ENCODE peak calls at places on chromosomes 7 and 10, in ten cellular contexts. One of them, this sample, is unnamed.

GRCh38 chr10:59831658-59832503 is 74.5 kb downstream of the CCDC6 start:
- DNase-seq in heart right ventricle: no peak
- DNase-seq in BE2C: no peak
- DNase-seq in choroid plexus epithelial cell: no peak
- DNase-seq in A549: no peak
- DNase-seq in endodermal cell: no peak
- DNase-seq in upper lobe of right lung: no peak
- DNase-seq in tibial artery: no peak
- DNase-seq in tibial nerve: no peak
- DNase-seq in fibroblast of mammary gland: no peak
- DNase-seq in this sample: no peak

GRCh38 chr7:82230826-82231581 is 212.6 kb downstream of the CACNA2D1 start:
- DNase-seq in heart right ventricle: no peak
- DNase-seq in BE2C: no peak
- DNase-seq in choroid plexus epithelial cell: no peak
- DNase-seq in A549: no peak
- DNase-seq in endodermal cell: peak; percentile 44
- DNase-seq in upper lobe of right lung: no peak
- DNase-seq in tibial artery: no peak
- DNase-seq in tibial nerve: no peak
- DNase-seq in fibroblast of mammary gland: no peak
- DNase-seq in this sample: no peak

GRCh38 chr10:113216068-113216467 is 266.0 kb downstream of the TCF7L2 start:
- DNase-seq in heart right ventricle: no peak
- DNase-seq in BE2C: no peak
- DNase-seq in choroid plexus epithelial cell: no peak
- DNase-seq in A549: no peak
- DNase-seq in endodermal cell: no peak
- DNase-seq in upper lobe of right lung: no peak
- DNase-seq in tibial artery: no peak
- DNase-seq in tibial nerve: no peak
- DNase-seq in fibroblast of mammary gland: no peak
- DNase-seq in this sample: peak; percentile 8

GRCh38 chr7:55538538-55538937 is 33.8 kb downstream of the VOPP1 start:
- DNase-seq in heart right ventricle: no peak
- DNase-seq in BE2C: no peak
- DNase-seq in choroid plexus epithelial cell: peak; percentile 95
- DNase-seq in A549: no peak
- DNase-seq in endodermal cell: no peak
- DNase-seq in upper lobe of right lung: no peak
- DNase-seq in tibial artery: no peak
- DNase-seq in tibial nerve: no peak
- DNase-seq in fibroblast of mammary gland: peak; percentile 96
- DNase-seq in this sample: peak; percentile 95

GRCh38 chr7:101817930-101818698 is 688 bp downstream of the CUX1 start:
- DNase-seq in heart right ventricle: no peak
- DNase-seq in BE2C: no peak
- DNase-seq in choroid plexus epithelial cell: peak; percentile 69
- DNase-seq in A549: no peak
- DNase-seq in endodermal cell: no peak
- DNase-seq in upper lobe of right lung: no peak
- DNase-seq in tibial artery: no peak
- DNase-seq in tibial nerve: no peak
- DNase-seq in fibroblast of mammary gland: no peak
- DNase-seq in this sample: peak; percentile 33

GRCh38 chr10:1166828-1167275 is 110.7 kb downstream of the WDR37 start:
- DNase-seq in heart right ventricle: no peak
- DNase-seq in BE2C: no peak
- DNase-seq in choroid plexus epithelial cell: no peak
- DNase-seq in A549: no peak
- DNase-seq in endodermal cell: peak; percentile 25
- DNase-seq in upper lobe of right lung: peak; percentile 42
- DNase-seq in tibial artery: peak; percentile 56
- DNase-seq in tibial nerve: no peak
- DNase-seq in fibroblast of mammary gland: no peak
- DNase-seq in this sample: no peak

GRCh38 chr10:22554481-22555182 is 159.7 kb downstream of the PIP4K2A start:
- DNase-seq in heart right ventricle: peak; percentile 61
- DNase-seq in BE2C: peak; percentile 57
- DNase-seq in choroid plexus epithelial cell: peak; percentile 91
- DNase-seq in A549: no peak
- DNase-seq in endodermal cell: no peak
- DNase-seq in upper lobe of right lung: peak; percentile 78
- DNase-seq in tibial artery: peak; percentile 85
- DNase-seq in tibial nerve: peak; percentile 46
- DNase-seq in fibroblast of mammary gland: peak; percentile 88
- DNase-seq in this sample: peak; percentile 76

GRCh38 chr10:128220011-128220410 is 93.8 kb upstream of the MKI67 start:
- DNase-seq in heart right ventricle: no peak
- DNase-seq in BE2C: no peak
- DNase-seq in choroid plexus epithelial cell: no peak
- DNase-seq in A549: no peak
- DNase-seq in endodermal cell: no peak
- DNase-seq in upper lobe of right lung: no peak
- DNase-seq in tibial artery: no peak
- DNase-seq in tibial nerve: no peak
- DNase-seq in fibroblast of mammary gland: no peak
- DNase-seq in this sample: no peak

GRCh38 chr7:144455040-144455404 is 51.5 kb upstream of the NOBOX start:
- DNase-seq in heart right ventricle: no peak
- DNase-seq in BE2C: no peak
- DNase-seq in choroid plexus epithelial cell: no peak
- DNase-seq in A549: no peak
- DNase-seq in endodermal cell: no peak
- DNase-seq in upper lobe of right lung: no peak
- DNase-seq in tibial artery: no peak
- DNase-seq in tibial nerve: no peak
- DNase-seq in fibroblast of mammary gland: no peak
- DNase-seq in this sample: no peak

GRCh38 chr10:6202098-6202683 is 541 bp upstream of the PFKFB3 start:
- DNase-seq in heart right ventricle: peak; percentile 21
- DNase-seq in BE2C: no peak
- DNase-seq in choroid plexus epithelial cell: no peak
- DNase-seq in A549: no peak
- DNase-seq in endodermal cell: no peak
- DNase-seq in upper lobe of right lung: peak; percentile 72
- DNase-seq in tibial artery: peak; percentile 77
- DNase-seq in tibial nerve: no peak
- DNase-seq in fibroblast of mammary gland: no peak
- DNase-seq in this sample: no peak

GRCh38 chr10:6204063-6204340 is 1.3 kb downstream of the PFKFB3 start:
- DNase-seq in heart right ventricle: no peak
- DNase-seq in BE2C: peak; percentile 35
- DNase-seq in choroid plexus epithelial cell: no peak
- DNase-seq in A549: no peak
- DNase-seq in endodermal cell: peak; percentile 79
- DNase-seq in upper lobe of right lung: peak; percentile 88
- DNase-seq in tibial artery: peak; percentile 79
- DNase-seq in tibial nerve: no peak
- DNase-seq in fibroblast of mammary gland: no peak
- DNase-seq in this sample: no peak

GRCh38 chr10:6202684-6203330 is at the start of gene PFKFB3:
- DNase-seq in heart right ventricle: peak; percentile 95
- DNase-seq in BE2C: peak; percentile 93
- DNase-seq in choroid plexus epithelial cell: peak; percentile 97
- DNase-seq in A549: peak; percentile 91
- DNase-seq in endodermal cell: peak; percentile 99
- DNase-seq in upper lobe of right lung: peak; percentile 98
- DNase-seq in tibial artery: peak; percentile 97
- DNase-seq in tibial nerve: peak; percentile 92
- DNase-seq in fibroblast of mammary gland: peak; percentile 89
- DNase-seq in this sample: peak; percentile 96

GRCh38 chr10:6204341-6205191 is 1.8 kb downstream of the PFKFB3 start:
- DNase-seq in heart right ventricle: peak; percentile 59
- DNase-seq in BE2C: no peak
- DNase-seq in choroid plexus epithelial cell: peak; percentile 75
- DNase-seq in A549: no peak
- DNase-seq in endodermal cell: peak; percentile 66
- DNase-seq in upper lobe of right lung: peak; percentile 88
- DNase-seq in tibial artery: peak; percentile 90
- DNase-seq in tibial nerve: no peak
- DNase-seq in fibroblast of mammary gland: peak; percentile 85
- DNase-seq in this sample: peak; percentile 79

GRCh38 chr10:6203331-6204062 is 765 bp downstream of the PFKFB3 start:
- DNase-seq in heart right ventricle: peak; percentile 46
- DNase-seq in BE2C: peak; percentile 65
- DNase-seq in choroid plexus epithelial cell: peak; percentile 67
- DNase-seq in A549: peak; percentile 55
- DNase-seq in endodermal cell: peak; percentile 88
- DNase-seq in upper lobe of right lung: peak; percentile 84
- DNase-seq in tibial artery: peak; percentile 76
- DNase-seq in tibial nerve: no peak
- DNase-seq in fibroblast of mammary gland: peak; percentile 38
- DNase-seq in this sample: peak; percentile 61
- TF ChIP-seq CTCF in heart right ventricle: peak; percentile 29
- TF ChIP-seq CTCF in BE2C: no peak
- TF ChIP-seq CTCF in choroid plexus epithelial cell: no peak
- TF ChIP-seq CTCF in A549: peak; percentile 67
- TF ChIP-seq CTCF in endodermal cell: peak; percentile 59
- TF ChIP-seq CTCF in upper lobe of right lung: no peak
- TF ChIP-seq CTCF in tibial artery: peak; percentile 62
- TF ChIP-seq CTCF in tibial nerve: peak; percentile 69
- TF ChIP-seq CTCF in fibroblast of mammary gland: no peak
- TF ChIP-seq CTCF in this sample: no peak

DNA sequence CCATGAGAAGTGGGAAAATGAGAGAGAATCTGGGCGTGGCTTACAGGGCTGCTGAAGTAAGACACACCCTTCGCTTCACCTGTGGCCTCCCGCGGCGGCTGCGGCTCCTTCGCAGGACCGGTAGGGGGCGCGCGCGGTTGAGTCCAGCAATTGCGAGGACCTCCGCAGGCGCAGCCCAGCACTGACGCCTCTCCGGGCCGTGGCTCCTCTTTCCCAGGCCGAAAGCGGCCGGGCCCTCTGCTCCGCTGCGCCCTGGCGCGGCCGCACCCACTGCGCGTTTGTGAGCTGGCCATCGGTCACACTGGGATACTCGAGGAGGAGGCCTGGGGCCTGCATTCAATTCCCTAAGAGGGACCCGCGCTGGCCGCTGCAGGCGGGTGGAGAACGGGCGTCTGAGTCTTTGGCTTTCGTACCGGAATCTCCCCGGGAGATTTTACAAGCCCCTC is at the start of gene LRRD1:
- DNase-seq in heart right ventricle: peak; percentile 80
- DNase-seq in BE2C: peak; percentile 87
- DNase-seq in choroid plexus epithelial cell: peak; percentile 87
- DNase-seq in A549: peak; percentile 65
- DNase-seq in endodermal cell: peak; percentile 99
- DNase-seq in upper lobe of right lung: peak; percentile 95
- DNase-seq in tibial artery: peak; percentile 88
- DNase-seq in tibial nerve: peak; percentile 89
- DNase-seq in fibroblast of mammary gland: peak; percentile 80
- DNase-seq in this sample: peak; percentile 81
- H3K4me3 ChIP-seq in heart right ventricle: peak within 1 kb of the TSS; percentile 62
- H3K4me3 ChIP-seq in BE2C: peak within 1 kb of the TSS; percentile 69
- H3K4me3 ChIP-seq in choroid plexus epithelial cell: peak within 1 kb of the TSS; percentile 67
- H3K4me3 ChIP-seq in A549: peak within 1 kb of the TSS; percentile 40
- H3K4me3 ChIP-seq in endodermal cell: peak within 1 kb of the TSS; percentile 58
- H3K4me3 ChIP-seq in upper lobe of right lung: peak within 1 kb of the TSS; percentile 64
- H3K4me3 ChIP-seq in tibial artery: peak within 1 kb of the TSS; percentile 63
- H3K4me3 ChIP-seq in tibial nerve: peak within 1 kb of the TSS; percentile 42
- H3K4me3 ChIP-seq in fibroblast of mammary gland: peak within 1 kb of the TSS; percentile 49
- H3K4me3 ChIP-seq in this sample: peak within 1 kb of the TSS; percentile 55

DNA sequence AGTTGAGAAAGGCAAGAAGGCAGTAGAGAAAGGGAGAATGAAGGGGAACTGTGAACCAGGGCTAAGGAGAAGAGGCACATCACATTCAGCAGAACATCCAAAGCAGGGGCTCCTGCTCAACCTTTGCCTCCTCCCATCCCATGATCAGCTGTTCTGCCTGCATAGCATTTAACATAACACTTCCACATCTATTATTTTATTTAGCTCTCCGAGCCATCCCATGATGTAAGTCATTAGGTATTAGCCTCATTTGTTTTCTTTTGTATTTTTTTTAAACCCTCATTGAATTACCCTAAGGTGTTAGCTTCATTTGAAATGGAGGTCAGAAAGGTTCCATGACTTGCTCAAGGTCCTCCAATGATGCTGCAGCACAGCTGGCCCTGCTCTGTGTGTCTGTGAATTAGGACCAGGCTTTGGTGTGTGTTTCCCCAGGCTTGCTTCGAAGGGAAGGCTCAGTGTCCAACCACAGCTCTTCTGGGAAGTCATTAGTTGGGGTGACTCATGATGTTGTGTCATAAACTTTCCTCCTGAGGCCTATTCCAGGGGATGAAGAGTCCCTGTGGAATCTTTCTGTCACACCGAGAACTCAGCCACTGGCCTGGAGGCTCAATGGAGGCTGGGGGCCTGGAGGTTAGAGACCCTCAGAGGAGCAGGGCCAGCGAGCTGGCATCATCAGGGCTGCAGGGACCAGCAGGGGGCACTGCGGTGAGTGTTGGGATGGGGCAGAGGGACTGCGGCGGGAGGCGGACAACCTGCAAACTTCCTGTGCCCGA is 16.5 kb downstream of the NPFFR1 start:
- DNase-seq in heart right ventricle: no peak
- DNase-seq in BE2C: peak; percentile 27
- DNase-seq in choroid plexus epithelial cell: peak; percentile 87
- DNase-seq in A549: peak; percentile 73
- DNase-seq in endodermal cell: peak; percentile 86
- DNase-seq in upper lobe of right lung: no peak
- DNase-seq in tibial artery: no peak
- DNase-seq in tibial nerve: no peak
- DNase-seq in fibroblast of mammary gland: peak; percentile 99
- DNase-seq in this sample: peak; percentile 96
- TF ChIP-seq CTCF in heart right ventricle: no peak
- TF ChIP-seq CTCF in BE2C: peak; percentile 28
- TF ChIP-seq CTCF in choroid plexus epithelial cell: peak; percentile 44
- TF ChIP-seq CTCF in A549: peak; percentile 25
- TF ChIP-seq CTCF in endodermal cell: peak; percentile 80
- TF ChIP-seq CTCF in upper lobe of right lung: peak; percentile 28
- TF ChIP-seq CTCF in tibial artery: no peak
- TF ChIP-seq CTCF in tibial nerve: no peak
- TF ChIP-seq CTCF in fibroblast of mammary gland: peak; percentile 10
- TF ChIP-seq CTCF in this sample: no peak

DNA sequence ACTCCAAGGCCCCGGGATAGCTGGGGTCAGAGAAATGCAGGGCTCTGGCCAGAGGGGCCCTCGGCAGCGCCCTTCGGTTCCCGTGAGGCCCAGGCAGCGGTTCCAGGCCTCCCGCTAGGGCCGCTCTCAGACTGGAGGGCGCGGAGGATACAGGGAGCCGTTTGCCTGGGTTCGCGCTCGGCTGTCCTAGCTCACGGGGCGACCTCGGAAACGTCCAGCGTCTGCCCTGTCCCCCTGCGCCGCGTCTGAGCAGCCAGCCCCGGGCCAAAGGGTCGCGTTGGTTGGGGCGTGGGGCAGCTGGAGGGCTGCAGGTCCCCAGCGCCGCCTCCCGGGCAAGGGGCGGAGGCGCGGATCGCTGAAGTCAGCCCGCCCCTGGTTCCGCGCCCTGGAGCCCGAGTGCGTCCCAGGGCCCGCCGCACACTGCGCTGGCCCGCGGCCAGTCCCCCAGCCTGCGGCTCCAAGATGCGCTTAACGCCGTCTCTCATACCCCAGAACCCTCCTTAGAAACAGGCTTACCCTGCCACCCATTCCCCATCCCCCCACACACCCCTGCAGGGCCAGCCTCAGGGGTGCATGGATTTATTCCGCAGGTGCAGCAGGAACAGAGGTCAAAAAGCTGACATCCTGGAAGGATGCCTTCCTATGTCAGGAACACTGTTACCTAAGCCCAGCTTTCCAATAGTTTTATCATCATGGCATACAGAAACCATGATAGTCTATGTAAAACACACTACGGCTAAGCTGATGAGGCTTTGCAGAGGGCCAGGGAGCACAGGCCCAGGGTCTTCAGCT is 22.1 kb upstream of the OPN4 start:
- DNase-seq in heart right ventricle: peak; percentile 27
- DNase-seq in BE2C: no peak
- DNase-seq in choroid plexus epithelial cell: no peak
- DNase-seq in A549: no peak
- DNase-seq in endodermal cell: peak; percentile 93
- DNase-seq in upper lobe of right lung: no peak
- DNase-seq in tibial artery: no peak
- DNase-seq in tibial nerve: no peak
- DNase-seq in fibroblast of mammary gland: peak; percentile 14
- DNase-seq in this sample: peak; percentile 26
- H3K4me3 ChIP-seq in heart right ventricle: peak overlapping the region; percentile 52
- H3K4me3 ChIP-seq in BE2C: no peak overlapping the region
- H3K4me3 ChIP-seq in choroid plexus epithelial cell: peak overlapping the region; percentile 54
- H3K4me3 ChIP-seq in A549: no peak overlapping the region
- H3K4me3 ChIP-seq in endodermal cell: peak overlapping the region; percentile 70
- H3K4me3 ChIP-seq in upper lobe of right lung: peak overlapping the region; percentile 32
- H3K4me3 ChIP-seq in tibial artery: peak overlapping the region; percentile 56
- H3K4me3 ChIP-seq in tibial nerve: peak overlapping the region; percentile 28
- H3K4me3 ChIP-seq in fibroblast of mammary gland: peak overlapping the region; percentile 33
- H3K4me3 ChIP-seq in this sample: peak overlapping the region; percentile 46

This sample was measured in AG10803.